ENCODE peak calls at places on chromosomes 3 and 15, in ten cellular contexts. One of them, this sample, is unnamed.

GRCh38 chr3:4776980-4777581 is 202.2 kb upstream of the BHLHE40 start:
- DNase-seq in stomach: no peak
- DNase-seq in CD8-positive, alpha-beta T cell: no peak
- DNase-seq in heart left ventricle: no peak
- DNase-seq in astrocyte of the cerebellum: no peak
- DNase-seq in cardiac muscle cell: no peak
- DNase-seq in colonic mucosa: peak; percentile 63
- DNase-seq in fibroblast of pulmonary artery: peak; percentile 80
- DNase-seq in psoas muscle: no peak
- DNase-seq in upper lobe of right lung: no peak
- DNase-seq in this sample: no peak

GRCh38 chr3:168095611-168096209 is at the start of gene GOLIM4:
- DNase-seq in stomach: peak; percentile 94
- DNase-seq in CD8-positive, alpha-beta T cell: peak; percentile 35
- DNase-seq in heart left ventricle: peak; percentile 98
- DNase-seq in astrocyte of the cerebellum: peak; percentile 91
- DNase-seq in cardiac muscle cell: peak; percentile 98
- DNase-seq in colonic mucosa: peak; percentile 96
- DNase-seq in fibroblast of pulmonary artery: peak; percentile 97
- DNase-seq in psoas muscle: peak; percentile 96
- DNase-seq in upper lobe of right lung: peak; percentile 98
- DNase-seq in this sample: no peak

GRCh38 chr3:155382396-155383042 is 89.0 kb upstream of the STRIT1 start:
- DNase-seq in stomach: peak; percentile 82
- DNase-seq in CD8-positive, alpha-beta T cell: no peak
- DNase-seq in heart left ventricle: peak; percentile 83
- DNase-seq in astrocyte of the cerebellum: peak; percentile 52
- DNase-seq in cardiac muscle cell: peak; percentile 87
- DNase-seq in colonic mucosa: peak; percentile 75
- DNase-seq in fibroblast of pulmonary artery: peak; percentile 65
- DNase-seq in psoas muscle: peak; percentile 62
- DNase-seq in upper lobe of right lung: peak; percentile 87
- DNase-seq in this sample: peak; percentile 24

GRCh38 chr3:156781310-156782230 is 44.6 kb upstream of the LEKR1 start:
- DNase-seq in stomach: peak; percentile 28
- DNase-seq in CD8-positive, alpha-beta T cell: no peak
- DNase-seq in heart left ventricle: no peak
- DNase-seq in astrocyte of the cerebellum: no peak
- DNase-seq in cardiac muscle cell: no peak
- DNase-seq in colonic mucosa: peak; percentile 19
- DNase-seq in fibroblast of pulmonary artery: peak; percentile 43
- DNase-seq in psoas muscle: no peak
- DNase-seq in upper lobe of right lung: no peak
- DNase-seq in this sample: no peak

GRCh38 chr15:77599899-77600298 is 32.8 kb downstream of the LINGO1 start:
- DNase-seq in stomach: no peak
- DNase-seq in CD8-positive, alpha-beta T cell: no peak
- DNase-seq in heart left ventricle: peak; percentile 77
- DNase-seq in astrocyte of the cerebellum: no peak
- DNase-seq in cardiac muscle cell: peak; percentile 87
- DNase-seq in colonic mucosa: peak; percentile 61
- DNase-seq in fibroblast of pulmonary artery: peak; percentile 50
- DNase-seq in psoas muscle: no peak
- DNase-seq in upper lobe of right lung: no peak
- DNase-seq in this sample: peak; percentile 30

GRCh38 chr3:124174463-124174862 is 182.5 kb upstream of the ROPN1 start:
- DNase-seq in stomach: no peak
- DNase-seq in CD8-positive, alpha-beta T cell: no peak
- DNase-seq in heart left ventricle: peak; percentile 39
- DNase-seq in astrocyte of the cerebellum: no peak
- DNase-seq in cardiac muscle cell: peak; percentile 33
- DNase-seq in colonic mucosa: no peak
- DNase-seq in fibroblast of pulmonary artery: no peak
- DNase-seq in psoas muscle: no peak
- DNase-seq in upper lobe of right lung: no peak
- DNase-seq in this sample: no peak

GRCh38 chr3:162998205-162998604 is 1501.6 kb downstream of the OTOL1 start:
- DNase-seq in stomach: no peak
- DNase-seq in CD8-positive, alpha-beta T cell: no peak
- DNase-seq in heart left ventricle: no peak
- DNase-seq in astrocyte of the cerebellum: no peak
- DNase-seq in cardiac muscle cell: no peak
- DNase-seq in colonic mucosa: no peak
- DNase-seq in fibroblast of pulmonary artery: no peak
- DNase-seq in psoas muscle: no peak
- DNase-seq in upper lobe of right lung: no peak
- DNase-seq in this sample: peak; percentile 40

GRCh38 chr3:49170744-49171118 is 667 bp upstream of the KLHDC8B start:
- DNase-seq in stomach: no peak
- DNase-seq in CD8-positive, alpha-beta T cell: no peak
- DNase-seq in heart left ventricle: no peak
- DNase-seq in astrocyte of the cerebellum: no peak
- DNase-seq in cardiac muscle cell: no peak
- DNase-seq in colonic mucosa: no peak
- DNase-seq in fibroblast of pulmonary artery: no peak
- DNase-seq in psoas muscle: no peak
- DNase-seq in upper lobe of right lung: no peak
- DNase-seq in this sample: no peak

GRCh38 chr3:105984837-105985236 is 116.0 kb upstream of the CBLB start:
- DNase-seq in stomach: no peak
- DNase-seq in CD8-positive, alpha-beta T cell: no peak
- DNase-seq in heart left ventricle: no peak
- DNase-seq in astrocyte of the cerebellum: no peak
- DNase-seq in cardiac muscle cell: no peak
- DNase-seq in colonic mucosa: no peak
- DNase-seq in fibroblast of pulmonary artery: no peak
- DNase-seq in psoas muscle: no peak
- DNase-seq in upper lobe of right lung: no peak
- DNase-seq in this sample: no peak

GRCh38 chr3:152362086-152362485 is 93.4 kb downstream of the MBNL1 start:
- DNase-seq in stomach: no peak
- DNase-seq in CD8-positive, alpha-beta T cell: no peak
- DNase-seq in heart left ventricle: no peak
- DNase-seq in astrocyte of the cerebellum: no peak
- DNase-seq in cardiac muscle cell: no peak
- DNase-seq in colonic mucosa: no peak
- DNase-seq in fibroblast of pulmonary artery: no peak
- DNase-seq in psoas muscle: no peak
- DNase-seq in upper lobe of right lung: no peak
- DNase-seq in this sample: no peak

GRCh38 chr3:150421799-150422548 is 13.9 kb downstream of the TSC22D2 start:
- DNase-seq in stomach: no peak
- DNase-seq in CD8-positive, alpha-beta T cell: no peak
- DNase-seq in heart left ventricle: no peak
- DNase-seq in astrocyte of the cerebellum: no peak
- DNase-seq in cardiac muscle cell: no peak
- DNase-seq in colonic mucosa: no peak
- DNase-seq in fibroblast of pulmonary artery: peak; percentile 39
- DNase-seq in psoas muscle: no peak
- DNase-seq in upper lobe of right lung: no peak
- DNase-seq in this sample: no peak

GRCh38 chr3:151226088-151226563 is 23.1 kb upstream of the GPR171 start:
- DNase-seq in stomach: no peak
- DNase-seq in CD8-positive, alpha-beta T cell: no peak
- DNase-seq in heart left ventricle: no peak
- DNase-seq in astrocyte of the cerebellum: peak; percentile 29
- DNase-seq in cardiac muscle cell: no peak
- DNase-seq in colonic mucosa: no peak
- DNase-seq in fibroblast of pulmonary artery: peak; percentile 89
- DNase-seq in psoas muscle: no peak
- DNase-seq in upper lobe of right lung: no peak
- DNase-seq in this sample: no peak

GRCh38 chr3:169104541-169104940 is 559.0 kb downstream of the MECOM start:
- DNase-seq in stomach: no peak
- DNase-seq in CD8-positive, alpha-beta T cell: no peak
- DNase-seq in heart left ventricle: no peak
- DNase-seq in astrocyte of the cerebellum: peak; percentile 75
- DNase-seq in cardiac muscle cell: no peak
- DNase-seq in colonic mucosa: no peak
- DNase-seq in fibroblast of pulmonary artery: peak; percentile 69
- DNase-seq in psoas muscle: no peak
- DNase-seq in upper lobe of right lung: no peak
- DNase-seq in this sample: no peak

GRCh38 chr3:120203016-120203415 is 82.0 kb downstream of the GPR156 start:
- DNase-seq in stomach: no peak
- DNase-seq in CD8-positive, alpha-beta T cell: no peak
- DNase-seq in heart left ventricle: peak; percentile 44
- DNase-seq in astrocyte of the cerebellum: peak; percentile 32
- DNase-seq in cardiac muscle cell: no peak
- DNase-seq in colonic mucosa: peak; percentile 32
- DNase-seq in fibroblast of pulmonary artery: peak; percentile 95
- DNase-seq in psoas muscle: peak; percentile 32
- DNase-seq in upper lobe of right lung: no peak
- DNase-seq in this sample: no peak

GRCh38 chr3:42639192-42639591 is 14.3 kb upstream of the ZBTB47 start:
- DNase-seq in stomach: no peak
- DNase-seq in CD8-positive, alpha-beta T cell: no peak
- DNase-seq in heart left ventricle: no peak
- DNase-seq in astrocyte of the cerebellum: no peak
- DNase-seq in cardiac muscle cell: no peak
- DNase-seq in colonic mucosa: no peak
- DNase-seq in fibroblast of pulmonary artery: no peak
- DNase-seq in psoas muscle: no peak
- DNase-seq in upper lobe of right lung: no peak
- DNase-seq in this sample: no peak
- H3K4me3 ChIP-seq in stomach: no peak overlapping the region
- H3K4me3 ChIP-seq in CD8-positive, alpha-beta T cell: no peak overlapping the region
- H3K4me3 ChIP-seq in heart left ventricle: no peak overlapping the region
- H3K4me3 ChIP-seq in astrocyte of the cerebellum: no peak overlapping the region
- H3K4me3 ChIP-seq in cardiac muscle cell: no peak overlapping the region
- H3K4me3 ChIP-seq in colonic mucosa: no peak overlapping the region
- H3K4me3 ChIP-seq in fibroblast of pulmonary artery: no peak overlapping the region
- H3K4me3 ChIP-seq in psoas muscle: no peak overlapping the region
- H3K4me3 ChIP-seq in upper lobe of right lung: no peak overlapping the region
- H3K4me3 ChIP-seq in this sample: no peak overlapping the region

DNA sequence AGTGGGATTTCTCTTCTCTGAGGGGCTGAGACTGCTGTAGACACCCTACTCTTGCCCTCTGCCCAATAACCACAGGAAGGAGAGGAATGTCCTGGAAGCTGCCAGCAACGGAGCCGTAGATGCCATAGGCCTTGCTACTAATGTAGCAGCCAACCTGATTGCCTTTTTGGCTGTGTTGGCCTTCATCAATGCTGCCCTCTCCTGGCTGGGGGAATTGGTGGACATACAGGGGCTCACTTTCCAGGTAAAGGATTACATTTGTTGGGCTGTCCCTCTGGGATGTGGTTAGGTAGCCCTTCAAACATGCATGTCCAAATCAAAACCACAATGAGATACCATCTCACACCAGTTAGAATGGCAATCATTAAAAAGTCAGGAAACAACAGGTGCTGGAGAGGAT is 16.1 kb downstream of the SLC28A2 start:
- DNase-seq in stomach: peak; percentile 71
- DNase-seq in CD8-positive, alpha-beta T cell: no peak
- DNase-seq in heart left ventricle: no peak
- DNase-seq in astrocyte of the cerebellum: no peak
- DNase-seq in cardiac muscle cell: no peak
- DNase-seq in colonic mucosa: peak; percentile 61
- DNase-seq in fibroblast of pulmonary artery: no peak
- DNase-seq in psoas muscle: no peak
- DNase-seq in upper lobe of right lung: no peak
- DNase-seq in this sample: no peak
- TF ChIP-seq CTCF in stomach: no peak
- TF ChIP-seq CTCF in CD8-positive, alpha-beta T cell: no peak
- TF ChIP-seq CTCF in heart left ventricle: no peak
- TF ChIP-seq CTCF in astrocyte of the cerebellum: no peak
- TF ChIP-seq CTCF in cardiac muscle cell: no peak
- TF ChIP-seq CTCF in colonic mucosa: peak; percentile 22
- TF ChIP-seq CTCF in fibroblast of pulmonary artery: no peak
- TF ChIP-seq CTCF in psoas muscle: no peak
- TF ChIP-seq CTCF in upper lobe of right lung: no peak
- TF ChIP-seq CTCF in this sample: peak; percentile 26

GRCh38 chr3:194070634-194071409 is 65.1 kb upstream of the HES1 start:
- DNase-seq in stomach: peak; percentile 93
- DNase-seq in CD8-positive, alpha-beta T cell: peak; percentile 59
- DNase-seq in heart left ventricle: peak; percentile 93
- DNase-seq in astrocyte of the cerebellum: peak; percentile 88
- DNase-seq in cardiac muscle cell: peak; percentile 93
- DNase-seq in colonic mucosa: peak; percentile 78
- DNase-seq in fibroblast of pulmonary artery: peak; percentile 94
- DNase-seq in psoas muscle: peak; percentile 90
- DNase-seq in upper lobe of right lung: peak; percentile 92
- DNase-seq in this sample: peak; percentile 80

GRCh38 chr3:194069421-194070219 is 66.3 kb upstream of the HES1 start:
- DNase-seq in stomach: no peak
- DNase-seq in CD8-positive, alpha-beta T cell: no peak
- DNase-seq in heart left ventricle: no peak
- DNase-seq in astrocyte of the cerebellum: no peak
- DNase-seq in cardiac muscle cell: no peak
- DNase-seq in colonic mucosa: no peak
- DNase-seq in fibroblast of pulmonary artery: peak; percentile 66
- DNase-seq in psoas muscle: no peak
- DNase-seq in upper lobe of right lung: no peak
- DNase-seq in this sample: no peak

GRCh38 chr3:194067949-194068362 is 68.0 kb upstream of the HES1 start:
- DNase-seq in stomach: no peak
- DNase-seq in CD8-positive, alpha-beta T cell: no peak
- DNase-seq in heart left ventricle: no peak
- DNase-seq in astrocyte of the cerebellum: no peak
- DNase-seq in cardiac muscle cell: no peak
- DNase-seq in colonic mucosa: no peak
- DNase-seq in fibroblast of pulmonary artery: peak; percentile 9
- DNase-seq in psoas muscle: no peak
- DNase-seq in upper lobe of right lung: no peak
- DNase-seq in this sample: no peak

GRCh38 chr3:194072097-194072428 is 63.9 kb upstream of the HES1 start:
- DNase-seq in stomach: no peak
- DNase-seq in CD8-positive, alpha-beta T cell: no peak
- DNase-seq in heart left ventricle: no peak
- DNase-seq in astrocyte of the cerebellum: no peak
- DNase-seq in cardiac muscle cell: no peak
- DNase-seq in colonic mucosa: no peak
- DNase-seq in fibroblast of pulmonary artery: no peak
- DNase-seq in psoas muscle: no peak
- DNase-seq in upper lobe of right lung: no peak
- DNase-seq in this sample: no peak

GRCh38 chr3:194070220-194070633 is 65.7 kb upstream of the HES1 start:
- DNase-seq in stomach: no peak
- DNase-seq in CD8-positive, alpha-beta T cell: no peak
- DNase-seq in heart left ventricle: no peak
- DNase-seq in astrocyte of the cerebellum: no peak
- DNase-seq in cardiac muscle cell: no peak
- DNase-seq in colonic mucosa: no peak
- DNase-seq in fibroblast of pulmonary artery: no peak
- DNase-seq in psoas muscle: no peak
- DNase-seq in upper lobe of right lung: no peak
- DNase-seq in this sample: no peak
- H3K4me3 ChIP-seq in stomach: peak overlapping the region; percentile 50
- H3K4me3 ChIP-seq in CD8-positive, alpha-beta T cell: peak overlapping the region; percentile 57
- H3K4me3 ChIP-seq in heart left ventricle: peak overlapping the region; percentile 56
- H3K4me3 ChIP-seq in astrocyte of the cerebellum: peak overlapping the region; percentile 37
- H3K4me3 ChIP-seq in cardiac muscle cell: no peak overlapping the region
- H3K4me3 ChIP-seq in colonic mucosa: peak overlapping the region; percentile 41
- H3K4me3 ChIP-seq in fibroblast of pulmonary artery: peak overlapping the region; percentile 45
- H3K4me3 ChIP-seq in psoas muscle: peak overlapping the region; percentile 62
- H3K4me3 ChIP-seq in upper lobe of right lung: peak overlapping the region; percentile 54
- H3K4me3 ChIP-seq in this sample: no peak overlapping the region

DNA sequence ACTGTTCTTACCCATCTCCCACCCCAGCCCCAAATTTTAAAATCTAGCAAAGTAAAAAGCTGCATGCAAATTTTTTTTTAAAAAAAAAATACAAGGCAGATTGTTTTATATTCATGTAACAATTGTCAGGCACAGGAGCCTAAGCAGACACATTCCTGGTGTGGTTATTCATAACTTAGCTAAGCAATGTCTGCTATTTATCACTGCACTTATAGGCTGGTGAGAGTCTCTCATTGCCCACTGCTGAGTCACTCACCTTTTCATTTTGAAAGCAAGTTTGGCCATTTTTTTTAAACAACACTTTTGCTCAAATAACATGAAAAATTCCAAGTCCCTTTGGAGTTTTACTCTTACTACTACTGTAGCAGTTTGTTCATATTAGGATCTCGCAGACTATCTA is 413.9 kb downstream of the RBMS3 start:
- DNase-seq in stomach: no peak
- DNase-seq in CD8-positive, alpha-beta T cell: no peak
- DNase-seq in heart left ventricle: no peak
- DNase-seq in astrocyte of the cerebellum: peak; percentile 91
- DNase-seq in cardiac muscle cell: peak; percentile 78
- DNase-seq in colonic mucosa: no peak
- DNase-seq in fibroblast of pulmonary artery: peak; percentile 98
- DNase-seq in psoas muscle: no peak
- DNase-seq in upper lobe of right lung: no peak
- DNase-seq in this sample: no peak
- TF ChIP-seq CTCF in stomach: no peak
- TF ChIP-seq CTCF in CD8-positive, alpha-beta T cell: no peak
- TF ChIP-seq CTCF in heart left ventricle: no peak
- TF ChIP-seq CTCF in astrocyte of the cerebellum: no peak
- TF ChIP-seq CTCF in cardiac muscle cell: no peak
- TF ChIP-seq CTCF in colonic mucosa: no peak
- TF ChIP-seq CTCF in fibroblast of pulmonary artery: no peak
- TF ChIP-seq CTCF in psoas muscle: no peak
- TF ChIP-seq CTCF in upper lobe of right lung: no peak
- TF ChIP-seq CTCF in this sample: no peak